ENCODE peak calls at places on chromosome 13, in eight cellular contexts. R is RCC 7860; C is T-helper 9 cell; S is fibroblast of gingiva; M is T1000; I is activated naive CD4-positive, alpha-beta T cell treated with Interleukin-2 at 50 U/mL for 16 hours; N is lung; B is Right ventricle myocardium superior. Q is an unnamed sample.

GRCh38 chr13:30526612-30527217 is 61.0 kb upstream of the HMGB1 start:
- DNase-seq in M (no peak), C (no peak), R (no peak), S (no peak), B (no peak), N (no peak), I (no peak), Q (no peak)

GRCh38 chr13:26601669-26602068 is 44.2 kb downstream of the WASF3 start:
- DNase-seq in B (no peak), I (no peak), R (peak; percentile 8), C (no peak), S (peak; percentile 6), M (no peak), N (no peak), Q (peak; percentile 71)

GRCh38 chr13:93172109-93172508 is 54.5 kb upstream of the GPC6 start:
- DNase-seq in R (no peak), S (no peak), N (no peak), M (no peak), B (no peak), C (no peak), I (no peak), Q (no peak)

GRCh38 chr13:103283451-103283820 is 217.2 kb upstream of the SLC10A2 start:
- DNase-seq in B (no peak), N (no peak), S (no peak), R (no peak), M (no peak), I (no peak), C (no peak), Q (no peak)

GRCh38 chr13:113979791-113980471 is 6.1 kb upstream of the C13orf46 start:
- DNase-seq in R (no peak), S (no peak), I (no peak), N (no peak), B (peak; percentile 25), M (no peak), C (no peak), Q (no peak)

GRCh38 chr13:77563110-77563509 is 27.6 kb downstream of the SCEL start:
- DNase-seq in I (no peak), B (no peak), S (peak; percentile 18), C (no peak), M (no peak), R (no peak), N (no peak), Q (peak; percentile 28)

GRCh38 chr13:76723551-76724232 is 162.5 kb downstream of the KCTD12 start:
- DNase-seq in S (peak; percentile 79), R (no peak), N (peak; percentile 30), B (peak; percentile 40), C (no peak), M (no peak), I (no peak), Q (peak; percentile 96)

GRCh38 chr13:49828452-49828851 is 36.0 kb upstream of the KPNA3 start:
- DNase-seq in S (no peak), I (no peak), N (no peak), R (no peak), C (no peak), B (no peak), M (no peak), Q (no peak)

GRCh38 chr13:98476106-98476505 is 100.8 kb downstream of the STK24 start:
- DNase-seq in S (no peak), R (no peak), N (no peak), C (peak; percentile 54), I (peak; percentile 73), B (no peak), M (no peak), Q (no peak)

GRCh38 chr13:80871481-80871880 is 530.6 kb upstream of the SPRY2 start:
- DNase-seq in M (no peak), N (no peak), S (peak; percentile 35), R (no peak), C (no peak), I (no peak), B (no peak), Q (peak; percentile 30)

GRCh38 chr13:82847595-82847994 is 1034.7 kb downstream of the SLITRK1 start:
- DNase-seq in I (no peak), N (no peak), S (no peak), C (no peak), B (no peak), R (no peak), M (no peak), Q (no peak)

GRCh38 chr13:99196466-99197256 is 4.0 kb upstream of the UBAC2 start:
- DNase-seq in R (no peak), M (no peak), N (no peak), I (no peak), S (no peak), B (no peak), C (no peak), Q (no peak)

GRCh38 chr13:45849408-45849807 is 2.1 kb downstream of the SIAH3 start:
- DNase-seq in I (no peak), M (no peak), S (no peak), B (no peak), R (no peak), N (no peak), C (no peak), Q (no peak)

GRCh38 chr13:27401210-27401609 is 23.2 kb upstream of the GTF3A start:
- DNase-seq in C (no peak), R (no peak), M (no peak), I (no peak), N (no peak), B (peak; percentile 51), S (no peak), Q (no peak)

GRCh38 chr13:40172878-40173277 is 493.6 kb downstream of the FOXO1 start:
- DNase-seq in B (no peak), R (no peak), S (no peak), C (no peak), N (no peak), M (no peak), I (no peak), Q (no peak)

GRCh38 chr13:113749507-113749906 is 9.5 kb upstream of the TMEM255B start:
- DNase-seq in R (no peak), M (no peak), B (no peak), N (no peak), C (no peak), I (no peak), S (no peak), Q (no peak)